ENCODE peak calls at places on chromosomes 13 and 19, in four cellular contexts. One of them, this sample, is unnamed.

GRCh38 chr19:1125601-1126533 is 22.1 kb downstream of the GPX4 start:
- DNase-seq in NAMALWA: no peak
- DNase-seq in effector memory CD8-positive, alpha-beta T cell: no peak
- DNase-seq in HS-5: no peak
- DNase-seq in this sample: no peak

GRCh38 chr13:23901365-23901764 is 4.1 kb upstream of the C1QTNF9B start:
- DNase-seq in NAMALWA: no peak
- DNase-seq in effector memory CD8-positive, alpha-beta T cell: no peak
- DNase-seq in HS-5: peak; percentile 52
- DNase-seq in this sample: no peak

GRCh38 chr13:57137631-57138030 is 3.1 kb upstream of the PRR20A start:
- DNase-seq in NAMALWA: no peak
- DNase-seq in effector memory CD8-positive, alpha-beta T cell: no peak
- DNase-seq in HS-5: no peak
- DNase-seq in this sample: no peak

GRCh38 chr13:32246468-32246867 is 68.7 kb downstream of the ZAR1L start:
- DNase-seq in NAMALWA: peak; percentile 79
- DNase-seq in effector memory CD8-positive, alpha-beta T cell: no peak
- DNase-seq in HS-5: no peak
- DNase-seq in this sample: no peak

GRCh38 chr19:45470147-45471081 is 2.6 kb downstream of the FOSB start:
- DNase-seq in NAMALWA: peak; percentile 59
- DNase-seq in effector memory CD8-positive, alpha-beta T cell: peak; percentile 52
- DNase-seq in HS-5: no peak
- DNase-seq in this sample: peak; percentile 29

GRCh38 chr19:34375598-34375997 is 10.6 kb downstream of the GPI start:
- DNase-seq in NAMALWA: no peak
- DNase-seq in effector memory CD8-positive, alpha-beta T cell: no peak
- DNase-seq in HS-5: no peak
- DNase-seq in this sample: no peak

GRCh38 chr13:24038405-24038804 is 122.1 kb upstream of the SPATA13 start:
- DNase-seq in NAMALWA: no peak
- DNase-seq in effector memory CD8-positive, alpha-beta T cell: no peak
- DNase-seq in HS-5: no peak
- DNase-seq in this sample: no peak

GRCh38 chr13:23432589-23432988 is 913 bp downstream of the SACS start:
- DNase-seq in NAMALWA: no peak
- DNase-seq in effector memory CD8-positive, alpha-beta T cell: no peak
- DNase-seq in HS-5: no peak
- DNase-seq in this sample: no peak

GRCh38 chr13:111904166-111904565 is 162.8 kb upstream of the SOX1 start:
- DNase-seq in NAMALWA: no peak
- DNase-seq in effector memory CD8-positive, alpha-beta T cell: no peak
- DNase-seq in HS-5: no peak
- DNase-seq in this sample: no peak

GRCh38 chr13:69477451-69477850 is 630.2 kb upstream of the ATXN8OS start:
- DNase-seq in NAMALWA: no peak
- DNase-seq in effector memory CD8-positive, alpha-beta T cell: no peak
- DNase-seq in HS-5: no peak
- DNase-seq in this sample: no peak

GRCh38 chr19:37975071-37975470 is 68.1 kb downstream of the SIPA1L3 start:
- DNase-seq in NAMALWA: peak; percentile 67
- DNase-seq in effector memory CD8-positive, alpha-beta T cell: no peak
- DNase-seq in HS-5: no peak
- DNase-seq in this sample: no peak

GRCh38 chr13:112875627-112876026 is 93.4 kb upstream of the MCF2L start:
- DNase-seq in NAMALWA: no peak
- DNase-seq in effector memory CD8-positive, alpha-beta T cell: no peak
- DNase-seq in HS-5: no peak
- DNase-seq in this sample: no peak

GRCh38 chr13:20721454-20722357 is 18.2 kb downstream of the IL17D start:
- DNase-seq in NAMALWA: no peak
- DNase-seq in effector memory CD8-positive, alpha-beta T cell: no peak
- DNase-seq in HS-5: no peak
- DNase-seq in this sample: no peak

GRCh38 chr19:36748431-36749275 is 24.0 kb downstream of the ZNF850 start:
- DNase-seq in NAMALWA: no peak
- DNase-seq in effector memory CD8-positive, alpha-beta T cell: no peak
- DNase-seq in HS-5: no peak
- DNase-seq in this sample: no peak

GRCh38 chr19:45179063-45179847 is 671 bp downstream of the BLOC1S3 start:
- DNase-seq in NAMALWA: peak; percentile 36
- DNase-seq in effector memory CD8-positive, alpha-beta T cell: peak; percentile 41
- DNase-seq in HS-5: no peak
- DNase-seq in this sample: peak; percentile 16

GRCh38 chr19:46390866-46391265 is 22.5 kb downstream of the CCDC8 start:
- DNase-seq in NAMALWA: no peak
- DNase-seq in effector memory CD8-positive, alpha-beta T cell: no peak
- DNase-seq in HS-5: no peak
- DNase-seq in this sample: no peak

GRCh38 chr19:56864443-56865125 is 24.1 kb upstream of the PEG3 start:
- DNase-seq in NAMALWA: no peak
- DNase-seq in effector memory CD8-positive, alpha-beta T cell: no peak
- DNase-seq in HS-5: no peak
- DNase-seq in this sample: no peak

GRCh38 chr13:79369226-79369625 is 36.8 kb downstream of the RBM26 start:
- DNase-seq in NAMALWA: no peak
- DNase-seq in effector memory CD8-positive, alpha-beta T cell: no peak
- DNase-seq in HS-5: no peak
- DNase-seq in this sample: no peak